ENCODE peak calls at places on chromosomes 3 and 15, in four cellular contexts. E, F, X and Z are unnamed samples.
A peak's percentile ranks its signal among the peaks of the same experiment; 100 is the strongest.

GRCh38 chr3:185732782-185733181 is 92.1 kb downstream of the IGF2BP2 start:
- DNase-seq in E (no peak), F (no peak), X (no peak), Z (peak; percentile 82)

GRCh38 chr3:133965033-133965570 is 64.6 kb downstream of the SLCO2A1 start:
- DNase-seq in E (no peak), F (no peak), X (no peak), Z (no peak)

GRCh38 chr3:155646554-155647189 is 98.2 kb downstream of the PLCH1 start:
- DNase-seq in E (no peak), F (no peak), X (no peak), Z (no peak)

GRCh38 chr3:152910211-152910610 is 75.3 kb downstream of the P2RY1 start:
- DNase-seq in E (no peak), F (no peak), X (no peak), Z (no peak)

GRCh38 chr3:177525987-177526712 is 328.9 kb upstream of the TBL1XR1 start:
- DNase-seq in E (no peak), F (no peak), X (no peak), Z (peak; percentile 14)

GRCh38 chr3:105255351-105255750 is 111.4 kb upstream of the ALCAM start:
- DNase-seq in E (no peak), F (no peak), X (no peak), Z (peak; percentile 75)

GRCh38 chr3:115160295-115160694 is 13.2 kb upstream of the ZBTB20 start:
- DNase-seq in E (no peak), F (no peak), X (no peak), Z (no peak)

GRCh38 chr15:65086680-65087111 is 10.2 kb downstream of the KBTBD13 start:
- DNase-seq in E (no peak), F (no peak), X (no peak), Z (no peak)

GRCh38 chr3:145737952-145738351 is 423.0 kb downstream of the PLOD2 start:
- DNase-seq in E (no peak), F (no peak), X (no peak), Z (no peak)

GRCh38 chr15:74206801-74207281 is 4.3 kb upstream of the STRA6 start:
- DNase-seq in E (no peak), F (no peak), X (no peak), Z (peak; percentile 55)

GRCh38 chr15:81744364-81744763 is 301.5 kb downstream of the MEX3B start:
- DNase-seq in E (no peak), F (no peak), X (no peak), Z (no peak)

GRCh38 chr15:81516461-81516860 is 142.4 kb upstream of the TMC3 start:
- DNase-seq in E (no peak), F (no peak), X (no peak), Z (peak; percentile 90)

GRCh38 chr3:138945646-138946553 is 1.0 kb downstream of the FOXL2 start:
- DNase-seq in E (no peak), F (peak; percentile 41), X (no peak), Z (peak; percentile 30)

GRCh38 chr3:188510366-188510765 is 356.4 kb downstream of the LPP start:
- DNase-seq in E (no peak), F (no peak), X (no peak), Z (peak; percentile 72)

GRCh38 chr3:52532517-52532837 is 1.2 kb downstream of the NT5DC2 start:
- DNase-seq in E (no peak), F (peak; percentile 62), X (peak; percentile 70), Z (peak; percentile 38)

GRCh38 chr3:143901105-143901504 is 52.8 kb upstream of the SLC9A9 start:
- DNase-seq in E (no peak), F (no peak), X (no peak), Z (peak; percentile 84)

GRCh38 chr3:157131861-157132260 is 28.1 kb downstream of the CCNL1 start:
- DNase-seq in E (no peak), F (no peak), X (no peak), Z (peak; percentile 38)

GRCh38 chr3:126423191-126424038 is 28.7 kb downstream of the CFAP100 start:
- DNase-seq in E (no peak), F (no peak), X (no peak), Z (no peak)

GRCh38 chr3:110624571-110624970 is 447.0 kb upstream of the NECTIN3 start:
- DNase-seq in E (no peak), F (no peak), X (no peak), Z (peak; percentile 12)

GRCh38 chr3:185089751-185090150 is 63.1 kb downstream of the C3orf70 start:
- DNase-seq in E (no peak), F (no peak), X (no peak), Z (no peak)

GRCh38 chr3:62184559-62184958 is 188.8 kb downstream of the FEZF2 start:
- DNase-seq in E (no peak), F (no peak), X (no peak), Z (no peak)

GRCh38 chr15:99306694-99307338 is 55.5 kb downstream of the LRRC28 start:
- DNase-seq in E (no peak), F (no peak), X (peak; percentile 28), Z (no peak)

GRCh38 chr15:83886321-83886720 is 232.4 kb downstream of the ADAMTSL3 start:
- DNase-seq in E (no peak), F (no peak), X (no peak), Z (no peak)

GRCh38 chr3:59559721-59560514 is 510.1 kb upstream of the CFAP20DC start:
- DNase-seq in E (peak; percentile 16), F (no peak), X (no peak), Z (peak; percentile 96)

GRCh38 chr3:171986208-171986607 is 53.2 kb upstream of the FNDC3B start:
- DNase-seq in E (no peak), F (no peak), X (no peak), Z (no peak)

GRCh38 chr3:12462159-12462962 is 21.9 kb upstream of the TSEN2 start:
- DNase-seq in E (no peak), F (peak; percentile 48), X (no peak), Z (no peak)